ENCODE peak calls at places on chromosomes 11 and 22, in four cellular contexts. P is GM12878, E is K562, R is HL-60. W is an unnamed sample.

GRCh38 chr11:17752144-17752543 is 17.6 kb downstream of the KCNC1 start:
- DNase-seq in P (no peak), E (no peak), R (no peak), W (no peak)

GRCh38 chr11:13110929-13111812 is 102.1 kb downstream of the RASSF10 start:
- DNase-seq in P (no peak), E (peak; percentile 58), R (no peak), W (no peak)

GRCh38 chr11:117807482-117808272 is 10.7 kb upstream of the DSCAML1 start:
- DNase-seq in P (no peak), E (peak; percentile 82), R (peak; percentile 60), W (no peak)

GRCh38 chr11:14414470-14415461 is 55.8 kb upstream of the RRAS2 start:
- DNase-seq in P (peak; percentile 41), E (peak; percentile 52), R (no peak), W (no peak)

GRCh38 chr22:32354360-32355351 is 3.0 kb upstream of the RFPL3 start:
- DNase-seq in P (no peak), E (no peak), R (no peak), W (no peak)

GRCh38 chr22:46592390-46592872 is 27.8 kb upstream of the GRAMD4 start:
- DNase-seq in P (no peak), E (peak; percentile 31), R (no peak), W (peak; percentile 71)

GRCh38 chr11:41522899-41523672 is 63.6 kb upstream of the LRRC4C start:
- DNase-seq in P (no peak), E (no peak), R (no peak), W (no peak)

GRCh38 chr11:120794748-120795147 is 229.2 kb upstream of the TBCEL start:
- DNase-seq in P (no peak), E (no peak), R (no peak), W (no peak)

GRCh38 chr11:121464352-121464946 is 11.7 kb upstream of the SORL1-AS1 start:
- DNase-seq in P (no peak), E (no peak), R (no peak), W (no peak)

GRCh38 chr11:43067681-43068080 is 244.1 kb upstream of the API5 start:
- DNase-seq in P (no peak), E (no peak), R (no peak), W (no peak)

DNA sequence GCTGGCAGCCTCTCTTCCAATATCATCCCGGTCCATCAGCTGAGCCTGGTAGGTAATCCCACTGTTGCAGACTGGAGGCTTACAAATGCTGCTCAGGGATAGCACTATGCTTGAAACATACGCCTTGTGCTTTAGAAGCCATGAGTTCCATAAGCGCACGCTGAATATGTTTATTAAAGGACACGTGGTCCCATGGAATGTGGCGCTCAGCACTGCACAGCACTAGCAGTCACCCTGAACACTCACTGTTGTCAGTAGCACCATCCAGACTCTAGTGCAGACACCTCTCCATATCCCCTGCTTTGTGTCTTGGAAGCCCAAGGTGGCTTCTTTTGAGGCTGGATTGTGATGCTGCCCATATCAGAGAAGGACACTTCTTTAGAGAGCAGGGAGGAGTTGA is 120.9 kb downstream of the MAML2 start:
- DNase-seq in P (no peak), E (no peak), R (no peak), W (no peak)
- TF ChIP-seq SPI1 in P (no peak), E (no peak), R (no peak), W (no peak)

GRCh38 chr11:130212431-130212961 is 52.9 kb downstream of the ST14 start:
- DNase-seq in P (no peak), E (no peak), R (no peak), W (no peak)

GRCh38 chr11:130213979-130214281 is 54.3 kb downstream of the ST14 start:
- DNase-seq in P (no peak), E (no peak), R (no peak), W (no peak)

GRCh38 chr11:130211781-130212401 is 52.3 kb downstream of the ST14 start:
- DNase-seq in P (no peak), E (no peak), R (no peak), W (no peak)

GRCh38 chr11:130214861-130215530 is 55.4 kb downstream of the ST14 start:
- DNase-seq in P (no peak), E (no peak), R (no peak), W (no peak)

DNA sequence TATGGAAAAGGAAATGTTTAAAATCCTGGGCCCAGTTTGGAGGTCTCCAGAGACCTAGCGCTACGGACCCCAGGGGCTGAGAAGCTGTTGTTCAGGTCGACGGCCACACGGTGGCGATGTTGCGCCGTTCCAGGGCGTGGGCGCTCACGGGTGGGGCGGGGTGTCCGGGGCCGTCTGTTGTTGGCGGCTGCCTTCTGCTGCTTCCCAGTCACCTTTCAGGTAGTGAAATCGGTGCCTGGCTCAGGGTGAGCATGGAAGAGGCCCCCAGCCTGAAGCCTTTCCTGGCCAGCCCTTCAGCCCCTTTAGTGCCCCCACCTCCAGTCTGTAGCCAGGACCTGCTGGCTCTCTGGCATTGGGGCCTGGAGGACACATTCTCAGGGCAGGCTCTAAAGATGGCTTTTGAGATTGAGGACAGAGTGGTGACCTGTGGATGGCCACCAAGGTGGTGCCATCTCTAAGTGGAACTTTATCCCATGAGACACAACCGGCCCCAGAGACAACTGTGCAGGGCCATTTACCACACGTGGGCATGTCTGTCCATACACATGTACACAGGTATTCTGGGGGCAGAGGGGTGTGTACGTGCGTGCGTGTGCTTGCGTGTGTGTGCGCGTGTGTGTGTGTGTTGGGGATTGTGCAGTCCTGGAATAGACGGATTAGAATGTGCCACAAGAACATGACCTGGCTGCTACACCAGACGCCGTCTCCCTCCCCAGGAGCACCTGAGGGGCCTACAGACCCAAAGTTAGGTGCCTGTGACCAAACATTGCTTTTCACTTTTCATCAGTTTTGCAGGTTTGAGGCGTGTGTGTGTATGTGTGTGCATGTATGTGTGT is 53.8 kb downstream of the ST14 start:
- DNase-seq in P (no peak), E (peak; percentile 88), R (peak; percentile 54), W (peak; percentile 80)
- TF ChIP-seq POLR2AphosphoS5 in P (no peak), E (no peak), R (no peak), W (no peak)

GRCh38 chr11:10674440-10674855 is 19.1 kb downstream of the IRAG1 start:
- DNase-seq in P (no peak), E (no peak), R (no peak), W (no peak)
- TF ChIP-seq SPI1 in P (no peak), E (no peak), R (no peak), W (no peak)

DNA sequence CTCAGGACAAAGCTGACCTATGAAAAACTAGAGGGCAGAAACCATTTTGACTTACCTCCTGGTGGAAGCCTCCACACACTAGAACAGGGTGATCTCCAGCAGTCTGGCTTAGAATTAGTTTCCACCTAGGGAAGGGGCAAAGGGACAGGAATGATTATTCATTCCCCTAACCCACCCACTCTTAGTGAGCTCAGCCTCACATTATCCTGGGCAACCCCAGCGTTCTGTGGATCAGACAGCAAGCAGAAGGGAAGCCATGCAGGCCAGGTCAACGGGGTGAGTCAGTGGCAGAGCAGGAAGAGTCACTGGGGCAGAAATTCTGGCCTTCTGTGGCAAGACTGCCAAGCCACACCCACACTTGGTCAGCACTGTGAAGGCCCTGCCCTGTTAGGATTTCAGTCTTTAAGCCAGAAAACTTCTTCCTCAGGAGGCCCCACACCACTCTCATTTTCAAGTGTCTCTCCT is 10.5 kb downstream of the NUMA1 start:
- DNase-seq in P (no peak), E (no peak), R (peak; percentile 75), W (no peak)
- TF ChIP-seq POLR2AphosphoS5 in P (no peak), E (no peak), R (peak; percentile 19), W (no peak)

DNA sequence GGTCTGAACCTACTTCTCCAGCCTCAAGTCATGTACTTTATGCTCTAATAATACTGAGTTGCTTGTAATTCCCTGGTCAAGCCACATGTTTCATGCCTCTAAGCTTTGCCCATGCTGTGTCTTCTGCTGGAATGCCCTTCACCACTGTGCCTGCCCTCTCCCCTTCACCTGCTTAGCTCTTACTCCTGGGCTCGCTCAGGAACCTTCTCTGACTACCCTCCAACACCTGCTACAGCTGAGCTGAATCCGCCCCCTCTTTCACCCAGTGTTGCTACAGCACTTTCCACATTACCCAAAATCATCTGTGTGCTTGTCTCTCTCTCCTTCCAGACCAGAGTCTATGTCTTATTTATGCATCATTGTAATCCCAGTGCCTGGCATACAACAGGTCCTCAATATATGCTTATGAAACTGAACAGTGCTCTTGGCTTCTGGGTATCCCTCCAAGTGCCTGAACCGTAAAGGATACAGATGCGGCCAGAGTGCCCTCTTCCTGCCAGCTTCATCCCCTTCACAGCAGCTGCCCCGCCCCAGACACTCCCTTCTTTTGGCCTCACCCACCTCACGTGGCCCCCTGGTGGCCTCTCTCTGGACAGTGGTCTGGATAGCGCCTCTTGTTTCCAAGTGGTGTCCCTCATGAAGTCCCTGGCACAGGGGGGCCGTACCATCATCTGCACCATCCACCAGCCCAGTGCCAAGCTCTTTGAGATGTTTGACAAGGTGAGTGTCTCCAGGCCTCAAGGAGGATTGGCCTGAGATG is 7.1 kb downstream of the ABCG4 start:
- DNase-seq in P (no peak), E (peak; percentile 74), R (peak; percentile 25), W (no peak)
- TF ChIP-seq SPI1 in P (no peak), E (no peak), R (no peak), W (no peak)

DNA sequence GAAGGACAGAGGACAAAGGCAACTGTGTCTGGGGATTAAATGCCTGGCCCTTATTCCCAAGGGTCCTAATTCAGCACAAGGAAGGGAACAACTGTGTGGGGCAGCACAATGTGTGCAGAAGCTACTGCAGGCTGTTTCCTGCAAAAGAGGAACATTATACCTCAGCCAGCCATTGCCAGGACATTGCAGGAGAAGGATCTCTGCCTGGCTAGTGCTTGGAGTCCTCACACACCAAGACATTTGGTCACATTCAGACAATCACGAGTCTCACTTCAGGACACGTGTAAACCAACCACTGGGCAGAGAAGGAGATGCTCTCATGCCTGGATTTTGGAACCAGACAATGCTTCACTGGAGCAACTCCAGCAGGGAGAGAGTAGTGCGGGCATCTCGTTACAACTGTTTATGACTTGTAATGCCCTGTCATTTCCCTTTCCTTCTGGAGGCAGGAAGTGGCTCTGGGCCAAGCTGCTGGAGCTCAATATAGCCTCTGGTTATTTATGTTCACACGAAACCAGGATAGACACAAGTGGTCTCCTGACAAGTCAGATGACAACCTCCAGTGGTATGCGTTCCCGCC is 23.9 kb upstream of the ZC3H12C start:
- DNase-seq in P (no peak), E (no peak), R (peak; percentile 60), W (no peak)
- TF ChIP-seq POLR2AphosphoS5 in P (no peak), E (no peak), R (no peak), W (no peak)

DNA sequence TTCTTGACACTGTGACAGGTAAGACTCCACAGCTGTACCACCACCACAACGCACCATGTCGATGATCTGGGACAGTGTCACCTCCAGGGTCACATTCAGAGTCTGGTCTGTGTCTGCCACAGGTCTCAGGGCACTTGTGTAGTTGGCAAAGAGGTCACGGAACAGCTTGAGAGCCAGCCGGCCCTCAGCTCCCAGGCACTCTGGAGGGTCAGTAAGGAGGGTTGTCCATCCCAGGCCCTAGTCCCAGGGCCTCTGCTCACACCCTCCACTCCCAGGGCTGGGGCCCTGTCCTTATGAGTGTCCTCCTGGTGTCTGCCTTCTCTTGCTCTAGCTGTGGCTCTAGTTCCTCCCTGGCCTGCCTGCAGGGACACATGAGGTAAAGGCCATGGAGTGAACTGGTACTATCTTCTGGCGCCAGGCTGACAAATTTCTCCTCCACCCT is 1.4 kb downstream of the CHRNA10 start:
- DNase-seq in P (no peak), E (no peak), R (no peak), W (no peak)
- TF ChIP-seq SPI1 in P (no peak), E (no peak), R (no peak), W (no peak)

GRCh38 chr11:76588455-76589325 is 81.9 kb downstream of the LRRC32 start:
- DNase-seq in P (no peak), E (no peak), R (peak; percentile 49), W (no peak)
- TF ChIP-seq POLR2AphosphoS5 in P (no peak), E (no peak), R (no peak), W (no peak)